ENCODE peak calls at places on chromosomes 12 and 14, in ten cellular contexts. E, Y, V, R, Q, S, F, W, L and U are unnamed samples.

GRCh38 chr12:123983822-123984485 is 10.9 kb downstream of the ZNF664 start:
- DNase-seq in E (peak), Y (no peak), V (peak), R (peak), Q (peak), S (peak), F (peak), W (peak), L (peak), U (no peak)

GRCh38 chr12:16939871-16940306 is 333.9 kb upstream of the LMO3 start:
- DNase-seq in E (no peak), Y (no peak), V (peak), R (no peak), Q (peak), S (peak), F (peak), W (peak), L (peak), U (no peak)

GRCh38 chr12:119322324-119322723 is 12.2 kb upstream of the CCDC60 start:
- DNase-seq in E (no peak), Y (no peak), V (no peak), R (no peak), Q (no peak), S (no peak), F (no peak), W (no peak), L (peak), U (no peak)

GRCh38 chr12:46266869-46267617 is 1.8 kb downstream of the SLC38A1 start:
- DNase-seq in E (peak), Y (no peak), V (peak), R (peak), Q (peak), S (peak), F (peak), W (peak), L (peak), U (peak)

GRCh38 chr14:63323148-63323547 is 4.4 kb upstream of the GPHB5 start:
- DNase-seq in E (no peak), Y (no peak), V (no peak), R (no peak), Q (no peak), S (no peak), F (peak), W (no peak), L (no peak), U (no peak)

GRCh38 chr14:60242420-60242819 is 6.6 kb upstream of the PPM1A start:
- DNase-seq in E (no peak), Y (no peak), V (peak), R (no peak), Q (no peak), S (no peak), F (no peak), W (no peak), L (no peak), U (no peak)

GRCh38 chr12:28086521-28086920 is 103.7 kb upstream of the CCDC91 start:
- DNase-seq in E (no peak), Y (no peak), V (no peak), R (no peak), Q (no peak), S (no peak), F (no peak), W (no peak), L (no peak), U (no peak)

GRCh38 chr12:116964740-116965090 is 54.0 kb downstream of the FBXW8 start:
- DNase-seq in E (no peak), Y (no peak), V (no peak), R (no peak), Q (no peak), S (no peak), F (no peak), W (no peak), L (no peak), U (no peak)

GRCh38 chr14:54447231-54447692 is 6.1 kb upstream of the CNIH1 start:
- DNase-seq in E (no peak), Y (no peak), V (no peak), R (no peak), Q (peak), S (peak), F (no peak), W (peak), L (peak), U (no peak)

GRCh38 chr12:55072093-55072492 is 52.3 kb downstream of the NEUROD4 start:
- DNase-seq in E (peak), Y (no peak), V (peak), R (peak), Q (peak), S (peak), F (peak), W (peak), L (peak), U (no peak)

GRCh38 chr12:119308743-119309456 is 25.6 kb upstream of the CCDC60 start:
- DNase-seq in E (no peak), Y (no peak), V (no peak), R (no peak), Q (no peak), S (no peak), F (peak), W (no peak), L (no peak), U (no peak)

GRCh38 chr14:90483551-90483950 is 86.7 kb downstream of the CALM1 start:
- DNase-seq in E (no peak), Y (no peak), V (no peak), R (peak), Q (no peak), S (no peak), F (peak), W (no peak), L (no peak), U (no peak)

GRCh38 chr14:58258156-58258555 is 13.5 kb downstream of the PSMA3 start:
- DNase-seq in E (no peak), Y (no peak), V (no peak), R (no peak), Q (no peak), S (peak), F (peak), W (no peak), L (no peak), U (no peak)

GRCh38 chr12:25322918-25323773 is 72.4 kb upstream of the KRAS start:
- DNase-seq in E (no peak), Y (no peak), V (no peak), R (no peak), Q (no peak), S (peak), F (no peak), W (no peak), L (no peak), U (no peak)

GRCh38 chr14:79528843-79529405 is 682.4 kb downstream of the DIO2 start:
- DNase-seq in E (no peak), Y (no peak), V (no peak), R (no peak), Q (no peak), S (no peak), F (no peak), W (no peak), L (no peak), U (no peak)

GRCh38 chr14:63632932-63633514 is 8.6 kb downstream of the WDR89 start:
- DNase-seq in E (no peak), Y (no peak), V (peak), R (no peak), Q (no peak), S (peak), F (peak), W (peak), L (peak), U (no peak)

GRCh38 chr14:50697659-50698290 is 29.7 kb upstream of the SAV1 start:
- DNase-seq in E (no peak), Y (no peak), V (no peak), R (no peak), Q (no peak), S (no peak), F (no peak), W (peak), L (no peak), U (no peak)

GRCh38 chr14:54711812-54712211 is 144.9 kb downstream of the SAMD4A start:
- DNase-seq in E (no peak), Y (no peak), V (no peak), R (no peak), Q (no peak), S (no peak), F (no peak), W (no peak), L (no peak), U (no peak)

GRCh38 chr12:48788852-48789775 is at the start of gene ADCY6:
- DNase-seq in E (no peak), Y (no peak), V (no peak), R (no peak), Q (peak), S (peak), F (peak), W (peak), L (peak), U (peak)

GRCh38 chr12:12230275-12230674 is 36.6 kb downstream of the LRP6 start:
- DNase-seq in E (no peak), Y (no peak), V (no peak), R (no peak), Q (no peak), S (no peak), F (no peak), W (no peak), L (no peak), U (no peak)

GRCh38 chr14:37089410-37089809 is 83.0 kb downstream of the SLC25A21 start:
- DNase-seq in E (no peak), Y (no peak), V (no peak), R (no peak), Q (no peak), S (no peak), F (peak), W (no peak), L (no peak), U (no peak)

GRCh38 chr12:63877693-63878092 is 33.2 kb downstream of the SRGAP1 start:
- DNase-seq in E (no peak), Y (no peak), V (no peak), R (no peak), Q (peak), S (no peak), F (no peak), W (no peak), L (no peak), U (no peak)

GRCh38 chr14:95482967-95483842 is 33.2 kb downstream of the SYNE3 start:
- DNase-seq in E (no peak), Y (peak), V (no peak), R (no peak), Q (no peak), S (peak), F (no peak), W (peak), L (peak), U (peak)

GRCh38 chr14:93106541-93107156 is 9.1 kb downstream of the ITPK1 start:
- DNase-seq in E (no peak), Y (no peak), V (no peak), R (no peak), Q (no peak), S (no peak), F (no peak), W (no peak), L (no peak), U (no peak)
- TF ChIP-seq CTCF in E (no peak), Y (no peak), V (no peak), R (no peak), Q (no peak), S (no peak), F (no peak), W (no peak), L (no peak), U (no peak)

GRCh38 chr14:105181542-105182295 is 607 bp upstream of the NUDT14 start:
- DNase-seq in E (no peak), Y (no peak), V (no peak), R (no peak), Q (no peak), S (no peak), F (no peak), W (no peak), L (no peak), U (no peak)
- TF ChIP-seq CTCF in E (no peak), Y (no peak), V (no peak), R (no peak), Q (no peak), S (no peak), F (no peak), W (no peak), L (no peak), U (no peak)

GRCh38 chr12:31477669-31478068 is 113.3 kb downstream of the DENND5B start:
- DNase-seq in E (no peak), Y (no peak), V (no peak), R (no peak), Q (no peak), S (peak), F (no peak), W (no peak), L (no peak), U (no peak)

GRCh38 chr12:31476437-31476836 is 114.5 kb downstream of the DENND5B start:
- DNase-seq in E (no peak), Y (no peak), V (no peak), R (no peak), Q (no peak), S (no peak), F (no peak), W (no peak), L (no peak), U (no peak)

GRCh38 chr12:31478425-31478824 is 112.5 kb downstream of the DENND5B start:
- DNase-seq in E (no peak), Y (no peak), V (no peak), R (no peak), Q (no peak), S (no peak), F (no peak), W (no peak), L (no peak), U (no peak)

GRCh38 chr12:31479516-31480210 is 111.3 kb downstream of the DENND5B start:
- DNase-seq in E (no peak), Y (no peak), V (peak), R (no peak), Q (no peak), S (no peak), F (no peak), W (no peak), L (no peak), U (no peak)

GRCh38 chr12:31478898-31479297 is 112.0 kb downstream of the DENND5B start:
- DNase-seq in E (no peak), Y (no peak), V (no peak), R (no peak), Q (no peak), S (no peak), F (no peak), W (no peak), L (no peak), U (no peak)
- TF ChIP-seq CTCF in E (no peak), Y (no peak), V (no peak), R (no peak), Q (no peak), S (no peak), F (no peak), W (no peak), L (no peak), U (no peak)

DNA sequence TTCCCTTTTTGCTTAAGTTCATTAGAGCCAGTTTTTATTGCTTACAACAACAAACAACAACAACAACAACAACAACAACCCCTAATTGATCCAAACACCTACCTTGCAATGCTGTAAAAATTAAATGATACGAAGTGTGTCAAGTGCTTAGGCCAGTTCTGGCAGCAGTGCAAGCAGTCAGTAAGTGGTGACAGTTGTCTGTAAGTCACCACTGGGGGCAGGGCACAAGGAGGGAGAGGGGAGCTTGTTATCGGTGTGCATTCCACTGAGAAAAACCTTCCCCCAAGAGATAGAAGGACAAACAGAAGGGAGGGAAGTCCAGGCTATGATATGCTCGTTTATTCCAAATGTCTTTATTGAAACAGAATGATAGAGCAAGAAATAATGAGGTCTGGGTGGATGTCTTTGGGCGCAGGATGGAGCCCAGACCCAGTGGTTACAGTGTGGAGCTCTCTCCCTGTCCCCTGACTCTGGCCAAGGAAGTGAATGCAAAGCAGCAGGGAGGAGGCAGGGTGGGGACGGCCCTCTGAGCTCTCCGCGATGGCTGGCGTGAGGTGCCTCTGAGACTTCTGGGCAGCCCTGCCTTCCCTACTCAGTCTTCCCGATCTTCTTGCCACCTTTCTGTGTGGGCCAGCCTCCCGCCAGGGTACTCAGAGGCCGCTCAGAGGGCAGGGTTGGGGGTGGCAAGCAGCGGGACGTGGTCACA is 6.5 kb downstream of the SLC22A17 start:
- DNase-seq in E (no peak), Y (no peak), V (no peak), R (no peak), Q (no peak), S (no peak), F (peak), W (no peak), L (no peak), U (no peak)
- TF ChIP-seq CTCF in E (no peak), Y (no peak), V (no peak), R (no peak), Q (no peak), S (no peak), F (peak), W (no peak), L (no peak), U (no peak)

GRCh38 chr12:700061-700460 is 36.8 kb upstream of the NINJ2 start:
- DNase-seq in E (no peak), Y (no peak), V (no peak), R (no peak), Q (no peak), S (no peak), F (peak), W (no peak), L (no peak), U (no peak)
- TF ChIP-seq CTCF in E (no peak), Y (no peak), V (no peak), R (no peak), Q (no peak), S (peak), F (peak), W (no peak), L (no peak), U (no peak)

GRCh38 chr12:100669922-100670321 is 96.4 kb downstream of the GAS2L3 start:
- DNase-seq in E (no peak), Y (no peak), V (no peak), R (no peak), Q (no peak), S (no peak), F (no peak), W (no peak), L (no peak), U (no peak)

GRCh38 chr12:100661300-100661951 is 87.9 kb downstream of the GAS2L3 start:
- DNase-seq in E (no peak), Y (no peak), V (no peak), R (no peak), Q (no peak), S (peak), F (peak), W (peak), L (no peak), U (no peak)

GRCh38 chr12:100671396-100672074 is 98.1 kb downstream of the GAS2L3 start:
- DNase-seq in E (no peak), Y (no peak), V (no peak), R (no peak), Q (no peak), S (no peak), F (no peak), W (no peak), L (no peak), U (no peak)

GRCh38 chr12:100668939-100669536 is 95.6 kb downstream of the GAS2L3 start:
- DNase-seq in E (peak), Y (no peak), V (peak), R (peak), Q (peak), S (peak), F (peak), W (peak), L (peak), U (peak)

DNA sequence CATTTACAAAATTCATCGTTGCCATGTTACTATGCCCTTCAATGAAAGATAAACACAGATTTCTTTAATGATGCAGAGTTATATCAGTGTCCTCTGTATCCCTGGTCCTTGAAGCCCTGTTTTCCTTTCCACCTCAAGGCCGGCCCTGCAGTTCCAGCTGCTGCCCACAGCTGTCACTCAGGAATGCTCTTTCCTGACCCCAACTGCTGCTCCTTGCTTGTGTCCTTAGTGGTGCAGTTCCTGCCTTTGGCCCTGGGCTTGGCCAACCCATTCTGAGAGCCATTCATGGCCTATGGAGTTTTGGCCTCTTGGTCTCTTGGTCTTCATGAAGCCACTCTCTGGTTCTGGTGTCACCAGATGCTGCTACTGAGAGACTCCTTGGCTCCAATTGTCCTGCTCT is 93.1 kb downstream of the GAS2L3 start:
- DNase-seq in E (no peak), Y (no peak), V (no peak), R (no peak), Q (no peak), S (no peak), F (peak), W (no peak), L (no peak), U (no peak)
- TF ChIP-seq CTCF in E (no peak), Y (no peak), V (no peak), R (no peak), Q (no peak), S (no peak), F (peak), W (no peak), L (no peak), U (no peak)